ENCODE peak calls at places on chromosome 22, in nine cellular contexts. Y, X, H, M, K, G, B, I and E are unnamed samples.

GRCh38 chr22:35445933-35446332 is 46.0 kb downstream of the MCM5 start:
- DNase-seq in Y (peak), X (no peak), H (no peak), M (no peak), K (no peak), G (no peak), B (no peak), I (no peak), E (no peak)

GRCh38 chr22:47333625-47334024 is 571.2 kb downstream of the TBC1D22A start:
- DNase-seq in Y (peak), X (no peak), H (no peak), M (no peak), K (no peak), G (no peak), B (peak), I (no peak), E (no peak)

GRCh38 chr22:46612904-46613605 is 7.1 kb upstream of the GRAMD4 start:
- DNase-seq in Y (no peak), X (no peak), H (no peak), M (no peak), K (no peak), G (no peak), B (no peak), I (peak), E (no peak)

GRCh38 chr22:29470159-29470855 is 9.7 kb upstream of the NEFH start:
- DNase-seq in Y (peak), X (no peak), H (peak), M (no peak), K (peak), G (no peak), B (peak), I (peak), E (peak)

GRCh38 chr22:24201681-24202590 is 20.6 kb downstream of the SUSD2 start:
- DNase-seq in Y (no peak), X (no peak), H (no peak), M (no peak), K (peak), G (no peak), B (no peak), I (no peak), E (no peak)

GRCh38 chr22:30250713-30251267 is 4.2 kb upstream of the LIF start:
- DNase-seq in Y (peak), X (no peak), H (no peak), M (no peak), K (no peak), G (no peak), B (peak), I (no peak), E (no peak)

GRCh38 chr22:43292633-43293025 is 50.5 kb downstream of the SCUBE1 start:
- DNase-seq in Y (no peak), X (no peak), H (no peak), M (no peak), K (no peak), G (no peak), B (no peak), I (no peak), E (no peak)

GRCh38 chr22:42769574-42770447 is 49.1 kb upstream of the A4GALT start:
- DNase-seq in Y (peak), X (peak), H (no peak), M (no peak), K (peak), G (no peak), B (no peak), I (no peak), E (no peak)

GRCh38 chr22:21902296-21903087 is 35.0 kb upstream of the MAPK1 start:
- DNase-seq in Y (no peak), X (no peak), H (no peak), M (no peak), K (no peak), G (no peak), B (no peak), I (no peak), E (no peak)

GRCh38 chr22:48567213-48567975 is 1260.3 kb downstream of the BRD1 start:
- DNase-seq in Y (no peak), X (no peak), H (no peak), M (no peak), K (no peak), G (no peak), B (no peak), I (no peak), E (no peak)

GRCh38 chr22:48799227-48799970 is 1028.3 kb downstream of the BRD1 start:
- DNase-seq in Y (no peak), X (no peak), H (no peak), M (no peak), K (peak), G (no peak), B (no peak), I (no peak), E (no peak)

GRCh38 chr22:38657248-38657909 is 941 bp downstream of the CBY1 start:
- DNase-seq in Y (peak), X (no peak), H (no peak), M (no peak), K (peak), G (no peak), B (peak), I (peak), E (no peak)

GRCh38 chr22:27489265-27489675 is 312.3 kb downstream of the MN1 start:
- DNase-seq in Y (peak), X (no peak), H (no peak), M (no peak), K (no peak), G (no peak), B (no peak), I (no peak), E (no peak)

GRCh38 chr22:38450234-38450797 is 4.7 kb downstream of the KCNJ4 start:
- DNase-seq in Y (no peak), X (no peak), H (no peak), M (no peak), K (no peak), G (no peak), B (no peak), I (no peak), E (no peak)

GRCh38 chr22:21855715-21856114 is 11.7 kb downstream of the MAPK1 start:
- DNase-seq in Y (no peak), X (peak), H (no peak), M (no peak), K (no peak), G (no peak), B (no peak), I (no peak), E (no peak)

GRCh38 chr22:23803001-23803819 is 16.4 kb downstream of the SMARCB1 start:
- DNase-seq in Y (no peak), X (no peak), H (no peak), M (no peak), K (no peak), G (no peak), B (no peak), I (no peak), E (no peak)

GRCh38 chr22:44307509-44308169 is 5.1 kb downstream of the SHISAL1 start:
- DNase-seq in Y (no peak), X (no peak), H (no peak), M (no peak), K (no peak), G (no peak), B (no peak), I (no peak), E (no peak)

GRCh38 chr22:40721266-40721665 is 42.0 kb downstream of the MCHR1 start:
- DNase-seq in Y (peak), X (no peak), H (no peak), M (no peak), K (peak), G (peak), B (peak), I (no peak), E (no peak)

GRCh38 chr22:46069518-46070214 is 80.7 kb upstream of the PPARA start:
- DNase-seq in Y (peak), X (no peak), H (no peak), M (peak), K (no peak), G (peak), B (peak), I (no peak), E (peak)

GRCh38 chr22:48981671-48982070 is 846.0 kb downstream of the BRD1 start:
- DNase-seq in Y (no peak), X (no peak), H (no peak), M (no peak), K (no peak), G (no peak), B (no peak), I (no peak), E (no peak)

GRCh38 chr22:41822289-41823057 is 10.4 kb upstream of the SREBF2 start:
- DNase-seq in Y (peak), X (no peak), H (no peak), M (peak), K (no peak), G (peak), B (peak), I (peak), E (peak)

GRCh38 chr22:46619830-46620501 is at the start of gene GRAMD4:
- DNase-seq in Y (no peak), X (peak), H (no peak), M (peak), K (peak), G (peak), B (no peak), I (no peak), E (no peak)

GRCh38 chr22:35314161-35314942 is 14.7 kb downstream of the TOM1 start:
- DNase-seq in Y (no peak), X (no peak), H (no peak), M (no peak), K (peak), G (no peak), B (no peak), I (no peak), E (no peak)

GRCh38 chr22:30214703-30215405 is 31.7 kb downstream of the LIF start:
- DNase-seq in Y (no peak), X (no peak), H (no peak), M (no peak), K (no peak), G (no peak), B (peak), I (no peak), E (no peak)

GRCh38 chr22:20126284-20127029 is 5.1 kb upstream of the ZDHHC8 start:
- DNase-seq in Y (no peak), X (no peak), H (no peak), M (no peak), K (no peak), G (no peak), B (no peak), I (no peak), E (no peak)

GRCh38 chr22:20761536-20761935 is 12.4 kb upstream of the SERPIND1 start:
- DNase-seq in Y (no peak), X (no peak), H (no peak), M (no peak), K (no peak), G (no peak), B (no peak), I (no peak), E (no peak)

GRCh38 chr22:28102413-28102812 is 183.4 kb upstream of the PITPNB start:
- DNase-seq in Y (no peak), X (no peak), H (no peak), M (no peak), K (no peak), G (no peak), B (no peak), I (no peak), E (no peak)

GRCh38 chr22:30348837-30349236 is 7.9 kb downstream of the SF3A1 start:
- DNase-seq in Y (peak), X (no peak), H (no peak), M (no peak), K (no peak), G (no peak), B (no peak), I (no peak), E (no peak)

GRCh38 chr22:37746366-37747089 is 49.7 kb downstream of the TRIOBP start:
- DNase-seq in Y (no peak), X (peak), H (peak), M (no peak), K (no peak), G (no peak), B (peak), I (no peak), E (no peak)

GRCh38 chr22:25318081-25318823 is 98.8 kb downstream of the CRYBB2 start:
- DNase-seq in Y (no peak), X (no peak), H (no peak), M (no peak), K (no peak), G (no peak), B (no peak), I (no peak), E (no peak)

GRCh38 chr22:32836286-32836859 is 34.9 kb downstream of the TIMP3 start:
- DNase-seq in Y (peak), X (no peak), H (no peak), M (no peak), K (no peak), G (no peak), B (no peak), I (no peak), E (no peak)

GRCh38 chr22:17368144-17368726 is 1.0 kb upstream of the CECR2 start:
- DNase-seq in Y (no peak), X (no peak), H (no peak), M (no peak), K (no peak), G (no peak), B (no peak), I (no peak), E (no peak)

GRCh38 chr22:48938741-48939140 is 888.9 kb downstream of the BRD1 start:
- DNase-seq in Y (no peak), X (no peak), H (no peak), M (no peak), K (peak), G (no peak), B (no peak), I (no peak), E (no peak)